ENCODE peak calls at places on chromosomes 5 and 9, in eight cellular contexts. K is stomach, G is K562, L is tibial nerve, C is GM12878, S is sigmoid colon, X is A549, D is vagina. H is an unnamed sample.

GRCh38 chr9:27192291-27192960 is 83.4 kb downstream of the TEK start:
- DNase-seq in K (no peak), G (no peak), L (no peak), C (no peak), S (no peak), X (no peak), D (no peak), H (no peak)

GRCh38 chr9:90641868-90642558 is 611 bp downstream of the DIRAS2 start:
- DNase-seq in K (no peak), G (no peak), L (no peak), C (no peak), S (no peak), X (no peak), D (no peak), H (no peak)

GRCh38 chr5:112159435-112159834 is 259.6 kb downstream of the EPB41L4A start:
- DNase-seq in K (no peak), G (no peak), L (no peak), C (no peak), S (peak), X (no peak), D (no peak), H (no peak)

GRCh38 chr9:116475201-116475600 is 211.9 kb upstream of the TRIM32 start:
- DNase-seq in K (no peak), G (no peak), L (no peak), C (no peak), S (no peak), X (no peak), D (no peak), H (no peak)

GRCh38 chr5:79890119-79890870 is 100.8 kb downstream of the MTX3 start:
- DNase-seq in K (no peak), G (no peak), L (no peak), C (no peak), S (no peak), X (no peak), D (no peak), H (no peak)

GRCh38 chr9:81669011-81669739 is 20.2 kb downstream of the TLE1 start:
- DNase-seq in K (no peak), G (no peak), L (no peak), C (no peak), S (no peak), X (no peak), D (no peak), H (no peak)

GRCh38 chr5:8825161-8825757 is 720.6 kb downstream of the SEMA5A start:
- DNase-seq in K (no peak), G (no peak), L (no peak), C (no peak), S (no peak), X (no peak), D (no peak), H (no peak)

GRCh38 chr9:77456829-77457437 is 191.2 kb downstream of the GNA14 start:
- DNase-seq in K (peak), G (peak), L (peak), C (no peak), S (peak), X (peak), D (no peak), H (peak)

GRCh38 chr5:56152437-56152836 is 80.7 kb downstream of the ANKRD55 start:
- DNase-seq in K (no peak), G (no peak), L (no peak), C (peak), S (no peak), X (no peak), D (no peak), H (no peak)

GRCh38 chr5:39013938-39014337 is 60.3 kb downstream of the RICTOR start:
- DNase-seq in K (no peak), G (no peak), L (no peak), C (no peak), S (no peak), X (no peak), D (no peak), H (no peak)

GRCh38 chr9:135032868-135033460 is 54.5 kb upstream of the OLFM1 start:
- DNase-seq in K (no peak), G (no peak), L (no peak), C (no peak), S (peak), X (no peak), D (no peak), H (peak)

GRCh38 chr9:68998344-68998743 is 15.6 kb downstream of the PRKACG start:
- DNase-seq in K (no peak), G (no peak), L (no peak), C (no peak), S (no peak), X (no peak), D (no peak), H (no peak)

GRCh38 chr5:58849995-58850667 is 267.3 kb downstream of the RAB3C start:
- DNase-seq in K (peak), G (no peak), L (no peak), C (no peak), S (no peak), X (peak), D (no peak), H (no peak)

GRCh38 chr5:143132739-143133138 is 270.7 kb downstream of the NR3C1 start:
- DNase-seq in K (no peak), G (no peak), L (no peak), C (no peak), S (no peak), X (no peak), D (no peak), H (no peak)

GRCh38 chr5:146797683-146798082 is 80.9 kb downstream of the PPP2R2B start:
- DNase-seq in K (no peak), G (no peak), L (no peak), C (no peak), S (no peak), X (no peak), D (no peak), H (no peak)

GRCh38 chr9:127803507-127804352 is 1.0 kb downstream of the FPGS start:
- DNase-seq in K (peak), G (no peak), L (no peak), C (no peak), S (peak), X (peak), D (no peak), H (no peak)

GRCh38 chr9:1604942-1605560 is 410.1 kb upstream of the SMARCA2 start:
- DNase-seq in K (no peak), G (no peak), L (no peak), C (peak), S (no peak), X (no peak), D (no peak), H (no peak)
- TF ChIP-seq CTCF in K (peak), G (no peak), L (peak), C (peak), S (no peak), X (no peak), D (peak), H (no peak)

DNA sequence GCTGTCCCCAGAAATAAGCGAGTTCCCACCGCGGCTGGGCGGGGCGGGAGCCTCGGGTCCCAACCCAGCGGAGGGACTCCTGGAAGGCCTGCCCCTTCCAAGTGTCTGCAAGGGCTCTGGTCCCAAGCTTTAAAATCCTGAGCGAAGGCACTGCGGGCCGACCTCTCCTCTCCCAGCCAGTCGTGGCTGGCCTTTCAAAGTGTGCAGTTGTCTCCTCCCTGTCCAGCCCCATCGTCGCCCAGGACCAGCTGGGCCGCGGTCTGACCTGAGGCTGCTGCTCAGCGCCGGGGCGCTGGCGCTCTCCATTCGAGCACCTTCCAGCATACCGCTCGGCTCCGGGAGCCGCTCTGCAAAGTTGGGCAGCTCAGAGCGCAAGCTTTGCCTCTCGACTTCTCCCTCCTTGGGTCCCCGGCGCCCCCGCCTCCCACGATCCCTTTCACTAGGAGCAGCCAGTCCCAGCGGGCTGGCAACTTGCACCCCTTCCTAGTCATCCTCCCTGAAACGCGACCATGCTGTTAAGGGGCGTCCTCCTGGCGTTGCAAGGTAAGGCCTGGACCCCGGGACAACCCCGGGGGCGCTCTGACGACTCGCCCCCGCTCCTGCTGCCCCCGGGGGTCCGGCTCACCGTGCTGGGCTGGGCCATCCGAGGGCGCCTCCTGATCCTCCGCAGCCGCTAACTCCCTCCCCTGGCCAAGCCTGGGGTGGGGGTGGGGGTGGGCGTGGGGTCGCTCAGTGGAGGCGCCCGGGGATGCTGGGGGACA is at the start of gene MAMDC2:
- DNase-seq in K (peak), G (no peak), L (peak), C (no peak), S (peak), X (no peak), D (no peak), H (peak)
- H3K4me3 ChIP-seq in K (peak), G (no peak), L (peak), C (no peak), S (peak), X (peak), D (peak), H (peak)

GRCh38 chr9:87148391-87149237 is 201.3 kb upstream of the GAS1 start:
- DNase-seq in K (peak), G (peak), L (peak), C (no peak), S (peak), X (no peak), D (peak), H (peak)
- TF ChIP-seq POLR2A in K (no peak), G (no peak), L (no peak), C (no peak), S (no peak), X (no peak), D (no peak), H (no peak)

DNA sequence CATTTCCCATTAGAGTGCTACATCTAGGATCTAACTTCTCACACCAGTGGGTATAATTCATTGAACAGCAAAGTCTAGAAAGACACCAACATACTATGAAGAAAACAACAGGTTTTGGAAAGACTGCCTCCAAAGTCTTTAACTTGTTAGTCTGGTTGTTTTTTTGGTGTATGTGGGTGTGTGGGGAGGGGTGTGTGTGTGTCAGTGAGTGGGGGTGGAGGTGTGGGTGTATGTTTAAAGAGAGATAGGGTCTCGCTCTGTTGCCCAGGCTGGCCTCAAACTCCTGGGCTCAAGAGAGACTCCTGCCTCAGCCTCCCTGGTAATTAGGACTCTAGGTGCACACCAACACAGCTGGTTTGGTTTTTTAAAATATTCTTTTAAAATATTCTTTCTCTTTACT is 59.7 kb downstream of the AP3B1 start:
- DNase-seq in K (no peak), G (no peak), L (no peak), C (no peak), S (no peak), X (no peak), D (no peak), H (no peak)
- TF ChIP-seq CTCF in K (no peak), G (no peak), L (no peak), C (no peak), S (no peak), X (no peak), D (no peak), H (no peak)

GRCh38 chr9:108709922-108710321 is 145.9 kb downstream of the ACTL7B start:
- DNase-seq in K (no peak), G (no peak), L (no peak), C (no peak), S (no peak), X (no peak), D (no peak), H (no peak)

GRCh38 chr9:108707120-108707519 is 148.7 kb downstream of the ACTL7B start:
- DNase-seq in K (no peak), G (no peak), L (no peak), C (no peak), S (no peak), X (no peak), D (peak), H (no peak)

GRCh38 chr9:108709126-108709525 is 146.7 kb downstream of the ACTL7B start:
- DNase-seq in K (no peak), G (no peak), L (no peak), C (no peak), S (no peak), X (no peak), D (no peak), H (no peak)

GRCh38 chr9:108708448-108708847 is 147.3 kb downstream of the ACTL7B start:
- DNase-seq in K (no peak), G (no peak), L (peak), C (no peak), S (peak), X (no peak), D (peak), H (no peak)

GRCh38 chr9:108710424-108710823 is 145.4 kb downstream of the ACTL7B start:
- DNase-seq in K (no peak), G (no peak), L (no peak), C (no peak), S (no peak), X (no peak), D (peak), H (no peak)
- H3K4me3 ChIP-seq in K (no peak), G (no peak), L (no peak), C (no peak), S (no peak), X (no peak), D (no peak), H (no peak)

DNA sequence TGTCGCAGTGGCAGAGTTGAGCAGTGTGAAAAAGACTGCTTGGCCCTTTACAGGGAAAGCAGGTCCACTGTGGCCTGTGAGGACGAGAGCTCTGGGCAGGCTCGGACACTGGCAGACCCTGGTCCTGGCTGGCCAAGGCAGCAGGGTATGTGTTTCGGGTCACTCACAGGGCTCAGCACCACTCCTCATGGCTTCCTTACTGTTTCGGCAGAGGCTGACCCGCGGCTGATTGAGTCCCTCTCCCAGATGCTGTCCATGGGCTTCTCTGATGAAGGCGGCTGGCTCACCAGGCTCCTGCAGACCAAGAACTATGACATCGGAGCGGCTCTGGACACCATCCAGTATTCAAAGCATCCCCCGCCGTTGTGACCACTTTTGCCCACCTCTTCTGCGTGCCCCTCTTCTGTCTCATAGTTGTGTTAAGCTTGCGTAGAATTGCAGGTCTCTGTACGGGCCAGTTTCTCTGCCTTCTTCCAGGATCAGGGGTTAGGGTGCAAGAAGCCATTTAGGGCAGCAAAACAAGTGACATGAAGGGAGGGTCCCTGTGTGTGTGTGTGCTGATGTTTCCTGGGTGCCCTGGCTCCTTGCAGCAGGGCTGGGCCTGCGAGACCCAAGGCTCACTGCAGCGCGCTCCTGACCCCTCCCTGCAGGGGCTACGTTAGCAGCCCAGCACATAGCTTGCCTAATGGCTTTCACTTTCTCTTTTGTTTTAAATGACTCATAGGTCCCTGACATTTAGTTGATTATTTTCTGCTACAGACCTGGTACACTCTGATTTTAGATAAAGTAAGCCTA is 15.7 kb downstream of the SQSTM1 start:
- DNase-seq in K (no peak), G (no peak), L (no peak), C (no peak), S (peak), X (no peak), D (no peak), H (peak)
- TF ChIP-seq POLR2A in K (no peak), G (peak), L (no peak), C (peak), S (no peak), X (no peak), D (no peak), H (no peak)

H was measured in spleen.